ENCODE peak calls at places on chromosomes 11 and 22, in five cellular contexts. One of them, this sample, is unnamed.

GRCh38 chr11:104572279-104572678 is 326.0 kb downstream of the CASP12 start:
- DNase-seq in mesenchymal stem cell: no peak
- DNase-seq in IMR-90: peak
- DNase-seq in HCT116: no peak
- DNase-seq in fibroblast of lung: peak
- DNase-seq in this sample: no peak

GRCh38 chr22:42747701-42748513 is 27.2 kb upstream of the A4GALT start:
- DNase-seq in mesenchymal stem cell: peak
- DNase-seq in IMR-90: peak
- DNase-seq in HCT116: no peak
- DNase-seq in fibroblast of lung: peak
- DNase-seq in this sample: peak

GRCh38 chr11:44563716-44564115 is 1.7 kb upstream of the CD82 start:
- DNase-seq in mesenchymal stem cell: peak
- DNase-seq in IMR-90: peak
- DNase-seq in HCT116: no peak
- DNase-seq in fibroblast of lung: peak
- DNase-seq in this sample: peak

GRCh38 chr11:100705447-100705846 is 18.4 kb downstream of the ARHGAP42 start:
- DNase-seq in mesenchymal stem cell: no peak
- DNase-seq in IMR-90: no peak
- DNase-seq in HCT116: no peak
- DNase-seq in fibroblast of lung: no peak
- DNase-seq in this sample: no peak

GRCh38 chr11:96447208-96447607 is 57.4 kb downstream of the JRKL start:
- DNase-seq in mesenchymal stem cell: no peak
- DNase-seq in IMR-90: no peak
- DNase-seq in HCT116: no peak
- DNase-seq in fibroblast of lung: no peak
- DNase-seq in this sample: no peak

GRCh38 chr11:40722179-40722795 is 737.2 kb downstream of the LRRC4C start:
- DNase-seq in mesenchymal stem cell: peak
- DNase-seq in IMR-90: peak
- DNase-seq in HCT116: no peak
- DNase-seq in fibroblast of lung: peak
- DNase-seq in this sample: no peak

GRCh38 chr11:105071060-105071732 is 26.1 kb upstream of the CARD16 start:
- DNase-seq in mesenchymal stem cell: no peak
- DNase-seq in IMR-90: no peak
- DNase-seq in HCT116: no peak
- DNase-seq in fibroblast of lung: no peak
- DNase-seq in this sample: no peak

GRCh38 chr22:24060375-24060788 is 49.3 kb downstream of the CABIN1 start:
- DNase-seq in mesenchymal stem cell: peak
- DNase-seq in IMR-90: peak
- DNase-seq in HCT116: no peak
- DNase-seq in fibroblast of lung: peak
- DNase-seq in this sample: peak

GRCh38 chr11:15941206-15941770 is 415.1 kb downstream of the SOX6 start:
- DNase-seq in mesenchymal stem cell: no peak
- DNase-seq in IMR-90: no peak
- DNase-seq in HCT116: no peak
- DNase-seq in fibroblast of lung: no peak
- DNase-seq in this sample: peak

GRCh38 chr11:132147464-132147863 is 777.0 kb downstream of the NTM start:
- DNase-seq in mesenchymal stem cell: no peak
- DNase-seq in IMR-90: no peak
- DNase-seq in HCT116: no peak
- DNase-seq in fibroblast of lung: no peak
- DNase-seq in this sample: no peak

GRCh38 chr11:44300881-44301855 is 8.8 kb downstream of the ALX4 start:
- DNase-seq in mesenchymal stem cell: peak
- DNase-seq in IMR-90: no peak
- DNase-seq in HCT116: no peak
- DNase-seq in fibroblast of lung: no peak
- DNase-seq in this sample: peak

GRCh38 chr11:33687733-33688479 is 12.7 kb downstream of the C11orf91 start:
- DNase-seq in mesenchymal stem cell: peak
- DNase-seq in IMR-90: peak
- DNase-seq in HCT116: peak
- DNase-seq in fibroblast of lung: peak
- DNase-seq in this sample: peak

GRCh38 chr11:35981581-35981980 is 37.7 kb downstream of the LDLRAD3 start:
- DNase-seq in mesenchymal stem cell: no peak
- DNase-seq in IMR-90: no peak
- DNase-seq in HCT116: no peak
- DNase-seq in fibroblast of lung: peak
- DNase-seq in this sample: no peak

GRCh38 chr22:40690370-40690769 is 11.1 kb downstream of the MCHR1 start:
- DNase-seq in mesenchymal stem cell: no peak
- DNase-seq in IMR-90: no peak
- DNase-seq in HCT116: no peak
- DNase-seq in fibroblast of lung: no peak
- DNase-seq in this sample: no peak

GRCh38 chr11:119680899-119681370 is 48.1 kb downstream of the NECTIN1 start:
- DNase-seq in mesenchymal stem cell: no peak
- DNase-seq in IMR-90: peak
- DNase-seq in HCT116: no peak
- DNase-seq in fibroblast of lung: peak
- DNase-seq in this sample: no peak

GRCh38 chr22:49730656-49731055 is 97.0 kb downstream of the BRD1 start:
- DNase-seq in mesenchymal stem cell: no peak
- DNase-seq in IMR-90: no peak
- DNase-seq in HCT116: no peak
- DNase-seq in fibroblast of lung: no peak
- DNase-seq in this sample: no peak

GRCh38 chr11:94794287-94795168 is 26.4 kb downstream of the AMOTL1 start:
- DNase-seq in mesenchymal stem cell: peak
- DNase-seq in IMR-90: peak
- DNase-seq in HCT116: peak
- DNase-seq in fibroblast of lung: peak
- DNase-seq in this sample: peak
- H3K9ac ChIP-seq in mesenchymal stem cell: peak
- H3K9ac ChIP-seq in IMR-90: peak
- H3K9ac ChIP-seq in HCT116: peak
- H3K9ac ChIP-seq in fibroblast of lung: peak
- H3K9ac ChIP-seq in this sample: peak

GRCh38 chr22:31064369-31064768 is 16.7 kb upstream of the SMTN start:
- DNase-seq in mesenchymal stem cell: no peak
- DNase-seq in IMR-90: no peak
- DNase-seq in HCT116: no peak
- DNase-seq in fibroblast of lung: no peak
- DNase-seq in this sample: no peak

GRCh38 chr22:31056986-31057599 is 24.0 kb upstream of the SMTN start:
- DNase-seq in mesenchymal stem cell: no peak
- DNase-seq in IMR-90: no peak
- DNase-seq in HCT116: no peak
- DNase-seq in fibroblast of lung: no peak
- DNase-seq in this sample: no peak

GRCh38 chr22:31062566-31063230 is 18.4 kb upstream of the SMTN start:
- DNase-seq in mesenchymal stem cell: no peak
- DNase-seq in IMR-90: no peak
- DNase-seq in HCT116: no peak
- DNase-seq in fibroblast of lung: no peak
- DNase-seq in this sample: no peak
- H3K9ac ChIP-seq in mesenchymal stem cell: no peak
- H3K9ac ChIP-seq in IMR-90: no peak
- H3K9ac ChIP-seq in HCT116: peak
- H3K9ac ChIP-seq in fibroblast of lung: no peak
- H3K9ac ChIP-seq in this sample: no peak

GRCh38 chr22:36232715-36233401 is 6.5 kb downstream of the APOL2 start:
- DNase-seq in mesenchymal stem cell: no peak
- DNase-seq in IMR-90: no peak
- DNase-seq in HCT116: no peak
- DNase-seq in fibroblast of lung: no peak
- DNase-seq in this sample: no peak
- H3K9ac ChIP-seq in mesenchymal stem cell: no peak
- H3K9ac ChIP-seq in IMR-90: no peak
- H3K9ac ChIP-seq in HCT116: no peak
- H3K9ac ChIP-seq in fibroblast of lung: no peak
- H3K9ac ChIP-seq in this sample: no peak

DNA sequence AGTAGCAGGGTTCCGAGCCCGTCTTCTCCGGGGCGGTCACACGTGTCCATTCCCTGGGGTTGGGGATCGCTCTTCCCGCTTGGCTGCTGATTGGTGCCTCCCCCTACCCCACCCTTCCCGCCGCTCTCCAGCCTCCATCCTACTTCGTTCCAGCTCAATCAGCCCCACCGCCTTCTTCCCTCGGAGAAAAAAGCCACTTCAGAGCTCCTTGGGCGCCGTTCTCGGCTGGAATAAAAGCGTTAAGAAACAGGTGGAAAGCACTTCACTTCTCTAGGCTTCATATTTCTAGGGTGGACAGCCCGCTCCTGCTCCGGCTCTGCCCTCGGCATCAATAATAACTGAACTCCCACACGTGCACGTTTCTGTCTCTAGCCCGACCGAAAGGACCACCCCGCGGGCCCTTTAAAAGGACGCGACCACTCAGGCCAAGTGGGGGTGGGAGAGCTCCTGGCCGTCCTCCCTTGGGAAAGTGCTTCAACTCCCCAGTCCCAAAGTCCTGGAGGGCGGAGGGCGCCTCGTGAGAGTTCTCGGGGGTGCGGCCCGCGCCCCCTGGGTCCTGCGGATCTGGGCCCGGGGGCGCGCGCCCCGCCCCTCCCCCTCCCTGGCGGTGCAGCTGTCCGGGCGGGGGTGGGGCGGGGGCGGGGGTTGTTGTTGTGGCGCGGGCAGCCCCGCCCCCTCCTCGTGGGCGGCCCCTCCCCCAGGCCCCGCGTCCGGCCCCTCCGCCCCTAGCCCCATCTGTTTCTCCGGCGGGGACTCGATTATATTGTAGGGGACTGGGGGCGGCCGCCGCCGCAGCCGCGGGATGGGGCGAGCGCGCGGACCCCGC is at the start of gene CECR2:
- DNase-seq in mesenchymal stem cell: peak
- DNase-seq in IMR-90: no peak
- DNase-seq in HCT116: peak
- DNase-seq in fibroblast of lung: peak
- DNase-seq in this sample: peak
- H3K9ac ChIP-seq in mesenchymal stem cell: no peak
- H3K9ac ChIP-seq in IMR-90: no peak
- H3K9ac ChIP-seq in HCT116: peak
- H3K9ac ChIP-seq in fibroblast of lung: no peak
- H3K9ac ChIP-seq in this sample: no peak

GRCh38 chr22:19143212-19143611 is 1.2 kb downstream of the ESS2 start:
- DNase-seq in mesenchymal stem cell: no peak
- DNase-seq in IMR-90: no peak
- DNase-seq in HCT116: no peak
- DNase-seq in fibroblast of lung: no peak
- DNase-seq in this sample: no peak
- H3K9ac ChIP-seq in mesenchymal stem cell: peak
- H3K9ac ChIP-seq in IMR-90: no peak
- H3K9ac ChIP-seq in HCT116: peak
- H3K9ac ChIP-seq in fibroblast of lung: no peak
- H3K9ac ChIP-seq in this sample: no peak

DNA sequence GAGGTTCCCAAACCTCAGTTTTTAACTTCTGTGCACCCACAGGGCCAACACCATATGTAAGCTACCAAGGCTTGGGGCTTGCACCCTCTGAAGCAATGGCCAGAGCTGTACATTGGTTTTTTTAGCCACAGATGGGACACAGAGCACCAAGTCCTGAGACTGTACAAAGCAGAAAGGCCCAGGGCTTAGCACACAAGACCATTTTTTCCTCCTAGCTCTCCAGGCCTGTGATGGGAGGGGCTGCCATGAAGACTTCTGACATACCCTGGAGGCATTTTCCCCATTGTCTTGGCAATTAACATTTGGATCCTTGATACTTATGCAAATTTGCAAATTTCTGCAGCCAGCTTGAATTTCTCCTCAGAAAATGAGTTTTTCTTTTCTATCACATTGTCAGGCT is 23.4 kb downstream of the CNTF start:
- DNase-seq in mesenchymal stem cell: no peak
- DNase-seq in IMR-90: no peak
- DNase-seq in HCT116: no peak
- DNase-seq in fibroblast of lung: no peak
- DNase-seq in this sample: no peak
- H3K9ac ChIP-seq in mesenchymal stem cell: no peak
- H3K9ac ChIP-seq in IMR-90: no peak
- H3K9ac ChIP-seq in HCT116: no peak
- H3K9ac ChIP-seq in fibroblast of lung: no peak
- H3K9ac ChIP-seq in this sample: no peak

DNA sequence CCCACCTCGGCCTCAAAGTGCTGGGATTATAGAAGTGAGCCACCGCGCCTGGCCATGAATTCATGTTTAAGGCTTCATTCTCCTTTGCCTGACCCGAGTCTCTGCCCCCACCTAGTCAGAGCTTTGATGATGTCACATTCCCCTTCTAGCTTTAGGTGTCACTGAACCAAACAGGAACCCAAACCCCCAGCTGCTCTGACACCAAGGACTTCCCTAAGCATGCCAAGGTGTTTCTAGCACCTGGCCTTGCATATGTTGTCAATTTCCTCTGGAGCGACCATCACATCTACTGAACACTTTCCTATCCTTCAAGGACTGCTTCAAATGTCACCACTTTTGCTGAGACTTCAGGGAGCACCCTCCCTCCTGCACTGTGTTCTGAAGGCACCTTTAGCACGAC is 2.3 kb downstream of the F2 start:
- DNase-seq in mesenchymal stem cell: no peak
- DNase-seq in IMR-90: no peak
- DNase-seq in HCT116: no peak
- DNase-seq in fibroblast of lung: no peak
- DNase-seq in this sample: no peak
- H3K9ac ChIP-seq in mesenchymal stem cell: no peak
- H3K9ac ChIP-seq in IMR-90: no peak
- H3K9ac ChIP-seq in HCT116: no peak
- H3K9ac ChIP-seq in fibroblast of lung: no peak
- H3K9ac ChIP-seq in this sample: no peak

DNA sequence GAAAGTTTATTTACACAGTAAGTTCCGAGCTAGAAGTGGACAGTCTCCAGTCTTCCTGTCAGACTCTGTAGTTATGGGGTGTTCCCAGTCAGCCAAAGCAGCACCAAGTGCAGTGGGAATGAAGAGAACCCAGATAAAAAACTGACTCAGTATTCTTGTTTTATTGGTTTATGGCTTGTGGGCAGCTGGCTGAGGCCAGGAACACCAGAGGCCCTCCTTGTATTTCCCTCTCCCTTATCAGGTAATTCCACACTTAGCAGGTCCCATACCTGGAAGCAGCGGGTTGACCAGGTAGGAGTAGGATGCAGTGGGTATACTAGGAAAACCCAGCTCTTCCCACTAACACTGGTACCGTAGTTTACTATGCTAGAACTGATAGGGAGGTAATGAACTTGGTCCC is 3.5 kb upstream of the BACE1-AS start:
- DNase-seq in mesenchymal stem cell: peak
- DNase-seq in IMR-90: no peak
- DNase-seq in HCT116: no peak
- DNase-seq in fibroblast of lung: no peak
- DNase-seq in this sample: no peak
- H3K9ac ChIP-seq in mesenchymal stem cell: no peak
- H3K9ac ChIP-seq in IMR-90: no peak
- H3K9ac ChIP-seq in HCT116: no peak
- H3K9ac ChIP-seq in fibroblast of lung: no peak
- H3K9ac ChIP-seq in this sample: no peak

This sample was measured in adipocyte.